ENCODE peak calls at places on chromosomes 11 and 22, in five cellular contexts. J, B, W, D and N are unnamed samples.

GRCh38 chr11:14082338-14082737 is 119.8 kb downstream of the SPON1 start:
- DNase-seq in B (no peak), W (no peak), J (no peak), D (no peak), N (no peak)

GRCh38 chr11:58316142-58316541 is 42.7 kb downstream of the OR5B17 start:
- DNase-seq in B (peak; percentile 42), J (no peak), W (no peak), D (no peak), N (no peak)

GRCh38 chr22:31626427-31627150 is 35.4 kb downstream of the PISD start:
- DNase-seq in B (peak; percentile 37), W (no peak), J (no peak), D (no peak), N (no peak)

GRCh38 chr11:1825039-1825740 is 9.6 kb upstream of the SYT8 start:
- DNase-seq in B (peak; percentile 16), D (peak; percentile 28), J (peak; percentile 95), W (no peak), N (peak; percentile 79)

GRCh38 chr11:82900277-82901164 is at the start of gene PRCP:
- DNase-seq in B (peak; percentile 90), W (peak; percentile 82), J (peak; percentile 85), D (peak; percentile 92), N (peak; percentile 89)

GRCh38 chr22:46053563-46054090 is 76.7 kb upstream of the WNT7B start:
- DNase-seq in W (no peak), J (no peak), B (peak; percentile 57), D (peak; percentile 78), N (peak; percentile 79)

GRCh38 chr11:94664336-94664735 is 97.2 kb downstream of the PIWIL4 start:
- DNase-seq in D (no peak), J (no peak), W (peak; percentile 18), B (no peak), N (peak; percentile 57)

GRCh38 chr11:3091846-3092602 is 34.8 kb upstream of the CARS1 start:
- DNase-seq in J (peak; percentile 75), B (peak; percentile 62), W (peak; percentile 67), D (peak; percentile 66), N (peak; percentile 87)

GRCh38 chr11:116162086-116162485 is 610.7 kb downstream of the BUD13 start:
- DNase-seq in D (no peak), W (no peak), B (no peak), J (no peak), N (no peak)

GRCh38 chr11:14969922-14970323 is 2.2 kb downstream of the CALCA start:
- DNase-seq in W (peak; percentile 15), B (peak; percentile 26), D (peak; percentile 22), J (peak; percentile 90), N (peak; percentile 77)

GRCh38 chr22:48952256-48953102 is 875.2 kb downstream of the BRD1 start:
- DNase-seq in W (no peak), D (no peak), J (no peak), B (no peak), N (no peak)

GRCh38 chr11:8067567-8067928 is 13.5 kb upstream of the TUB start:
- DNase-seq in W (no peak), D (no peak), J (no peak), B (no peak), N (no peak)

GRCh38 chr11:83020942-83021779 is 50.5 kb downstream of the RAB30 start:
- DNase-seq in D (no peak), W (no peak), J (no peak), B (no peak), N (no peak)

GRCh38 chr11:16028406-16028805 is 327.9 kb downstream of the SOX6 start:
- DNase-seq in W (no peak), J (no peak), B (peak; percentile 53), D (no peak), N (no peak)

GRCh38 chr11:125062931-125063428 is at the start of gene SLC37A2:
- DNase-seq in D (peak; percentile 79), W (no peak), B (peak; percentile 50), J (peak; percentile 76), N (peak; percentile 68)

GRCh38 chr11:14644396-14645246 is 1.0 kb downstream of the PDE3B start:
- DNase-seq in W (peak; percentile 12), J (peak; percentile 72), B (peak; percentile 20), D (peak; percentile 18), N (peak; percentile 45)

GRCh38 chr11:45658292-45658991 is 7.0 kb downstream of the CHST1 start:
- DNase-seq in B (peak; percentile 79), W (no peak), D (peak; percentile 75), J (peak; percentile 82), N (no peak)

GRCh38 chr11:119470316-119471266 is 47.6 kb upstream of the THY1 start:
- DNase-seq in D (peak; percentile 47), B (peak; percentile 83), J (no peak), W (no peak), N (no peak)

GRCh38 chr11:11391796-11392195 is 38.7 kb upstream of the CSNK2A3 start:
- DNase-seq in D (peak; percentile 21), B (peak; percentile 82), W (peak; percentile 27), J (no peak), N (peak; percentile 60)

GRCh38 chr11:71197096-71197495 is 55.3 kb downstream of the SHANK2 start:
- DNase-seq in J (no peak), W (no peak), B (no peak), D (no peak), N (no peak)

GRCh38 chr22:50206599-50206998 is 5.8 kb downstream of the SELENOO start:
- DNase-seq in D (peak; percentile 76), J (no peak), W (no peak), B (peak; percentile 32), N (peak; percentile 34)

GRCh38 chr11:104873252-104873651 is 25.0 kb downstream of the CASP12 start:
- DNase-seq in J (peak; percentile 14), W (no peak), D (no peak), B (no peak), N (peak; percentile 0)

GRCh38 chr11:64649304-64649703 is 58.3 kb downstream of the SLC22A12 start:
- DNase-seq in J (peak; percentile 56), B (peak; percentile 27), D (no peak), W (peak; percentile 24), N (no peak)

GRCh38 chr22:20606041-20606783 is 98.8 kb downstream of the MED15 start:
- DNase-seq in B (peak; percentile 79), W (peak; percentile 83), D (no peak), J (peak; percentile 52), N (peak; percentile 86)

GRCh38 chr11:47917643-47918369 is 62.6 kb upstream of the PTPRJ start:
- DNase-seq in D (peak; percentile 68), J (no peak), B (peak; percentile 99), W (peak; percentile 85), N (peak; percentile 54)

GRCh38 chr11:64449381-64450167 is 90.6 kb downstream of the RPS6KA4 start:
- DNase-seq in B (peak; percentile 56), D (peak; percentile 43), W (peak; percentile 74), J (peak; percentile 85), N (peak; percentile 77)

GRCh38 chr22:41831828-41832552 is 915 bp upstream of the SREBF2 start:
- DNase-seq in D (no peak), B (no peak), J (no peak), W (no peak), N (no peak)

GRCh38 chr11:111835665-111836064 is 35.7 kb downstream of the ALG9 start:
- DNase-seq in D (no peak), B (no peak), J (no peak), W (no peak), N (no peak)

GRCh38 chr11:111834432-111835163 is 36.8 kb downstream of the ALG9 start:
- DNase-seq in W (no peak), J (no peak), B (no peak), D (no peak), N (no peak)

GRCh38 chr11:111836766-111837165 is 34.6 kb downstream of the ALG9 start:
- DNase-seq in W (no peak), D (no peak), J (no peak), B (peak; percentile 29), N (no peak)

GRCh38 chr11:111836162-111836561 is 35.2 kb downstream of the ALG9 start:
- DNase-seq in D (no peak), B (no peak), J (no peak), W (no peak), N (no peak)

GRCh38 chr11:111833524-111833923 is 37.9 kb downstream of the ALG9 start:
- DNase-seq in J (no peak), D (no peak), B (peak; percentile 17), W (no peak), N (no peak)
- TF ChIP-seq CTCF in J (no peak), D (no peak), B (no peak), W (peak; percentile 19), N (no peak)

GRCh38 chr11:73314121-73314948 is 6.3 kb downstream of the ARHGEF17 start:
- DNase-seq in D (no peak), B (peak; percentile 73), W (no peak), J (no peak), N (no peak)
- TF ChIP-seq CTCF in D (no peak), B (no peak), W (no peak), J (no peak), N (no peak)

DNA sequence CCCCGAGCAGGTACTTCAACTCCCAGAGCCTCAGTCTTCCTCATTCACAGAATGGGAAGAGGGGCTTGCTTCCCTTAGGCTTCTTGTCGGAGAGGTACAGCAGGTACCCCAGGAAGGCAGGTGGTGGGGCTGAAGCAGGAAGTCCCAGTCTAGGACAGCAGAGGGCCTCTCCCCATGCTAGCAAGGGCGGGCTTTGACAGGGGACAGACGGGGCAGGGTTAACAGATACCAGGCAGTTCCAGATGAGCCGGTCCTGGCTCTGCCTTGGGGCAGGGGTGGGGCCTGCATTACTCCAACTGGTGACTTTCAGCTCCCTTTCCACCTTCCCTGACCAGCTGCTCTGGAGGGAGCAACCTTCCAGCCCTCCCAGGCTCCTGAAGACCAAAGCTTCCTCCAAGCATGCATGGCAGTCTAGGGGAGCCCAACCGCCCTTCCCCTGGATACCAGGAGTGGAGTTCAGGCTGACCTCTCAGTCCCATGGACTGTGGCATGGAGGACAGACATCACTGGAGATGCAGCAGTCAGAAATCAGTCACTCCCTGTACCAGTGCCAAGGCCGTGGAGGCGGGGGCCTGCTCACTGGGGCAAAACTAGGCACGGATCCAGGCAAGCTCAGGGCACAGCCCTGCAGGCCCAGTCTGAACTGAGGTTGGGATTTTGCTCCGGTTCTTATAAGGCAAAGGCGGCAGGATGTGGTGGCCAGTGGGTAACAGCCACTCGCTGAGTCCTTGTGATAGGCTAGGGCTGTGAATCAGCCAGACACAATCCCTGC is 60.5 kb downstream of the NAT10 start:
- DNase-seq in W (no peak), B (no peak), J (no peak), D (peak; percentile 39), N (no peak)
- TF ChIP-seq CTCF in W (no peak), B (no peak), J (no peak), D (no peak), N (no peak)

DNA sequence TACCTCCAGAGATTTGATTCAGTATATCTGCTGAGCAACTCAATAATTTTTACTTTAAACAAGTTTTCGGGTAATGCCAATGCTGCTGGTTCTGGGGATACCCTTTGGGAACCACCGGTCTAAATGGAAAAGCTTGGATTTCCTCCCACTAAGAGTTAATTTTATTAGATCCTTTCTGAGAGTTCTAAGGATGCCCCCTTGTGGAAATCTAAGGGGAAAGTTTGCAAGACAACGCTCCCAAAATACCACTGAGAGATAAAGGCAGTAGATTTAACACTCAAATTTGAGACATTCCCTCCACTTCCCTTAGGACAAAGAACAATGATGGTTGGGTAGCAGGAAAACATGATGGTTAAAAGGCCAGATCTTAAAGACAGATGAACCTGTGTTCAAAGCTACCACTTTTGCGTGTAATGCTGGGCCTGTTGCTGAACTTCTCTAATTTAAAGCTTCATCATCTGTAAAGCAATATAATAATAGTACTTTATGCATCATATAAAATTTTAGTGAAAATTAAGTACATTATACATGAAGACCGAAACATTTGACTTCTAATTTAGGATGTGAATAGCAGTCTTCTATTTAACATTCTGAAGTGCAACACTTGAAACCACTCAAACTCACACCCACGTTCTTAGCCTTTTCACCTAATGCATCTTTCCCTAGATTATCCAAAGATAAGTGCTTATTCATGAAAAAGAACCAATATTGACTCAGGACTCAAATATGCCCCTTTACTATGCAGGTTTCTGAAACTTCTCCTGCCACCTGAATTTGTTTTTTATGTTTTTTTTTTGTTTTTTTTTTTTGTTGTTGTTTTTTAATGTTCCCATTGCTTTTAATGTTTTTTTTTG is 110.1 kb upstream of the LUZP2 start:
- DNase-seq in D (no peak), W (no peak), J (no peak), B (peak; percentile 65), N (peak; percentile 7)
- TF ChIP-seq CTCF in D (no peak), W (no peak), J (peak; percentile 62), B (peak; percentile 71), N (peak; percentile 42)